ENCODE peak calls at places on chromosomes 1 and 21, in ten cellular contexts. H, V, W, A, S, B, Y, T, N and X are unnamed samples. For H3K4me1, the result is how much of the 10 kb centered on the place peaks cover.

GRCh38 chr1:178792394-178792793 is 67.3 kb downstream of the RALGPS2 start:
- DNase-seq in H (no peak), V (no peak), W (no peak), A (no peak), S (no peak), B (no peak), Y (no peak), T (no peak), N (no peak), X (no peak)

GRCh38 chr1:109632671-109633346 is 13.2 kb downstream of the AMPD2 start:
- DNase-seq in H (no peak), V (peak), W (no peak), A (no peak), S (no peak), B (no peak), Y (peak), T (no peak), N (no peak), X (peak)

GRCh38 chr1:100131623-100132022 is 1.1 kb downstream of the SASS6 start:
- DNase-seq in H (no peak), V (no peak), W (no peak), A (no peak), S (no peak), B (no peak), Y (no peak), T (no peak), N (no peak), X (no peak)

GRCh38 chr1:35885961-35886558 is 3.1 kb downstream of the AGO1 start:
- DNase-seq in H (no peak), V (no peak), W (peak), A (no peak), S (no peak), B (peak), Y (no peak), T (no peak), N (peak), X (no peak)

GRCh38 chr1:169018751-169019150 is 87.7 kb upstream of the ATP1B1 start:
- DNase-seq in H (no peak), V (no peak), W (no peak), A (no peak), S (no peak), B (no peak), Y (peak), T (no peak), N (no peak), X (no peak)

GRCh38 chr1:26360051-26360806 is 6.3 kb upstream of the CRYBG2 start:
- DNase-seq in H (no peak), V (no peak), W (no peak), A (no peak), S (no peak), B (no peak), Y (peak), T (peak), N (peak), X (no peak)

GRCh38 chr1:191498318-191498717 is 659.9 kb upstream of the RGS18 start:
- DNase-seq in H (no peak), V (no peak), W (no peak), A (no peak), S (no peak), B (peak), Y (no peak), T (no peak), N (no peak), X (no peak)

GRCh38 chr21:25837545-25838263 is 102.9 kb downstream of the GABPA start:
- DNase-seq in H (no peak), V (no peak), W (no peak), A (no peak), S (no peak), B (no peak), Y (no peak), T (no peak), N (no peak), X (no peak)

GRCh38 chr1:15116966-15117365 is 36.6 kb upstream of the TMEM51 start:
- DNase-seq in H (no peak), V (no peak), W (no peak), A (no peak), S (no peak), B (no peak), Y (no peak), T (no peak), N (no peak), X (peak)

GRCh38 chr1:55374801-55375616 is 159.8 kb upstream of the USP24 start:
- DNase-seq in H (no peak), V (no peak), W (no peak), A (no peak), S (no peak), B (no peak), Y (peak), T (peak), N (no peak), X (no peak)

GRCh38 chr1:84918706-84919105 is 25.7 kb upstream of the LPAR3 start:
- DNase-seq in H (no peak), V (no peak), W (no peak), A (no peak), S (no peak), B (no peak), Y (no peak), T (no peak), N (no peak), X (no peak)

GRCh38 chr1:45263132-45263531 is 56.7 kb upstream of the ZSWIM5 start:
- DNase-seq in H (no peak), V (no peak), W (no peak), A (no peak), S (no peak), B (no peak), Y (no peak), T (no peak), N (no peak), X (no peak)

GRCh38 chr1:53680868-53681267 is 58.1 kb downstream of the GLIS1 start:
- DNase-seq in H (no peak), V (no peak), W (no peak), A (no peak), S (no peak), B (no peak), Y (no peak), T (no peak), N (no peak), X (no peak)

GRCh38 chr1:156551866-156552265 is 20.5 kb downstream of the IQGAP3 start:
- DNase-seq in H (no peak), V (no peak), W (no peak), A (peak), S (no peak), B (no peak), Y (no peak), T (peak), N (no peak), X (no peak)

GRCh38 chr1:6012529-6013318 is 20.5 kb upstream of the NPHP4 start:
- DNase-seq in H (no peak), V (no peak), W (no peak), A (no peak), S (no peak), B (no peak), Y (no peak), T (no peak), N (no peak), X (no peak)

GRCh38 chr1:39657923-39658485 is 13.9 kb downstream of the NT5C1A start:
- DNase-seq in H (no peak), V (peak), W (peak), A (peak), S (no peak), B (peak), Y (peak), T (no peak), N (peak), X (peak)

GRCh38 chr1:1574721-1575537 is at the start of gene SSU72:
- DNase-seq in H (peak), V (peak), W (peak), A (peak), S (peak), B (peak), Y (peak), T (peak), N (peak), X (peak)

GRCh38 chr1:87806377-87807094 is 477.9 kb downstream of the LMO4 start:
- DNase-seq in H (no peak), V (no peak), W (no peak), A (no peak), S (no peak), B (no peak), Y (no peak), T (no peak), N (no peak), X (no peak)

GRCh38 chr1:109482796-109483638 is 688 bp upstream of the ATXN7L2 start:
- DNase-seq in H (peak), V (no peak), W (no peak), A (no peak), S (no peak), B (peak), Y (no peak), T (peak), N (peak), X (no peak)

GRCh38 chr1:25080294-25081209 is 150.5 kb upstream of the RUNX3 start:
- DNase-seq in H (no peak), V (no peak), W (no peak), A (peak), S (no peak), B (peak), Y (no peak), T (peak), N (no peak), X (no peak)

GRCh38 chr1:118987431-118988185 is 535 bp downstream of the TBX15 start:
- DNase-seq in H (no peak), V (no peak), W (no peak), A (no peak), S (no peak), B (no peak), Y (no peak), T (no peak), N (peak), X (no peak)

GRCh38 chr1:177848577-177848976 is 121.3 kb downstream of the SEC16B start:
- DNase-seq in H (no peak), V (no peak), W (no peak), A (no peak), S (no peak), B (no peak), Y (no peak), T (no peak), N (no peak), X (no peak)

GRCh38 chr1:25580933-25581332 is 35.7 kb upstream of the MAN1C1 start:
- DNase-seq in H (no peak), V (no peak), W (no peak), A (no peak), S (no peak), B (no peak), Y (no peak), T (no peak), N (peak), X (no peak)

GRCh38 chr1:33897092-33897725 is 33.3 kb downstream of the HMGB4 start:
- DNase-seq in H (no peak), V (no peak), W (no peak), A (no peak), S (no peak), B (no peak), Y (no peak), T (no peak), N (no peak), X (no peak)

GRCh38 chr1:33902486-33903209 is 38.8 kb downstream of the HMGB4 start:
- DNase-seq in H (no peak), V (no peak), W (no peak), A (no peak), S (no peak), B (peak), Y (no peak), T (no peak), N (no peak), X (no peak)

GRCh38 chr1:33899746-33900145 is 35.9 kb downstream of the HMGB4 start:
- DNase-seq in H (no peak), V (no peak), W (no peak), A (no peak), S (no peak), B (no peak), Y (no peak), T (no peak), N (no peak), X (no peak)

GRCh38 chr1:33895396-33895795 is 31.5 kb downstream of the HMGB4 start:
- DNase-seq in H (no peak), V (no peak), W (no peak), A (no peak), S (no peak), B (no peak), Y (no peak), T (no peak), N (no peak), X (no peak)

DNA sequence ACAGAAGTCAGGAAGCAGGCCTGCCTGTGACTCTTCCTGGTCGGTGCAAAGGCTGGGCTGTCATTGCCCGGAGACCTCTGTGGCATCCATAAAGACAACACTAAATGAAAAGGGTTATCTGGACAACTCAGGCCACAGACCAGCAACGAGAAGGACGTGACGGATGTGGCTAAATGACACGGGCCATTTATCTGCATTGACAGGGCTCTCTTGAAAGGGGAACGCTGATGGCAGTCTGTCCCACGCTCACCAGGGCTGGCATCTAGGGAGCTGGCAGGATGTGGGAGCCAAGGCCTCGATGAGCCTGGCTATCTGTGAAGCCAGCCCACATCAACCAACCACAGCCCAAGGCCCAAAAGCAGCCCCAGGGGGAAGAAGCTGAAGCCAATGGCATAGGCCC is 35.1 kb downstream of the HMGB4 start:
- DNase-seq in H (no peak), V (no peak), W (no peak), A (no peak), S (no peak), B (no peak), Y (no peak), T (no peak), N (no peak), X (no peak)
- TF ChIP-seq POLR2AphosphoS5 in H (no peak), V (no peak), W (no peak), A (no peak), S (no peak), B (no peak), Y (no peak), T (no peak), N (no peak), X (no peak)

GRCh38 chr1:113875714-113876113 is 4.2 kb upstream of the PTPN22 start:
- DNase-seq in H (no peak), V (no peak), W (no peak), A (no peak), S (no peak), B (no peak), Y (no peak), T (no peak), N (no peak), X (no peak)

GRCh38 chr1:113876181-113876580 is 4.7 kb upstream of the PTPN22 start:
- DNase-seq in H (no peak), V (no peak), W (no peak), A (no peak), S (no peak), B (no peak), Y (no peak), T (no peak), N (no peak), X (no peak)

GRCh38 chr1:113871597-113872113 is at the start of gene PTPN22:
- DNase-seq in H (no peak), V (peak), W (no peak), A (no peak), S (peak), B (no peak), Y (peak), T (no peak), N (no peak), X (peak)

GRCh38 chr1:113872219-113872934 is 865 bp upstream of the PTPN22 start:
- DNase-seq in H (no peak), V (no peak), W (no peak), A (no peak), S (no peak), B (no peak), Y (no peak), T (no peak), N (no peak), X (no peak)

GRCh38 chr1:113874017-113874879 is 2.7 kb upstream of the PTPN22 start:
- DNase-seq in H (no peak), V (no peak), W (no peak), A (peak), S (no peak), B (peak), Y (peak), T (no peak), N (peak), X (no peak)
- H3K4me1 ChIP-seq in H (under half), V (under half), W (under half), A (under half), S (under half), B (under half), Y (under half), T (under half), N (under half), X (under half)

GRCh38 chr1:9145021-9145668 is 16.2 kb upstream of the GPR157 start:
- DNase-seq in H (no peak), V (peak), W (no peak), A (peak), S (no peak), B (peak), Y (no peak), T (no peak), N (no peak), X (no peak)

GRCh38 chr1:9145714-9146113 is 16.8 kb upstream of the GPR157 start:
- DNase-seq in H (no peak), V (no peak), W (no peak), A (no peak), S (no peak), B (no peak), Y (no peak), T (no peak), N (no peak), X (no peak)

GRCh38 chr1:9146156-9146555 is 17.3 kb upstream of the GPR157 start:
- DNase-seq in H (no peak), V (no peak), W (no peak), A (no peak), S (no peak), B (no peak), Y (no peak), T (no peak), N (no peak), X (no peak)

GRCh38 chr1:9149151-9149550 is 20.2 kb upstream of the GPR157 start:
- DNase-seq in H (no peak), V (no peak), W (no peak), A (no peak), S (no peak), B (no peak), Y (no peak), T (no peak), N (no peak), X (no peak)

GRCh38 chr1:9143250-9143649 is 14.3 kb upstream of the GPR157 start:
- DNase-seq in H (no peak), V (no peak), W (no peak), A (no peak), S (peak), B (no peak), Y (no peak), T (no peak), N (no peak), X (no peak)
- TF ChIP-seq POLR2AphosphoS5 in H (no peak), V (no peak), W (no peak), A (no peak), S (no peak), B (no peak), Y (no peak), T (no peak), N (no peak), X (no peak)

GRCh38 chr1:235090406-235091069 is 38.1 kb downstream of the TOMM20 start:
- DNase-seq in H (peak), V (no peak), W (peak), A (no peak), S (no peak), B (no peak), Y (no peak), T (peak), N (peak), X (no peak)
- H3K4me1 ChIP-seq in H (under half), V (under half), W (under half), A (under half), S (under half), B (under half), Y (under half), T (under half), N (under half), X (under half)

DNA sequence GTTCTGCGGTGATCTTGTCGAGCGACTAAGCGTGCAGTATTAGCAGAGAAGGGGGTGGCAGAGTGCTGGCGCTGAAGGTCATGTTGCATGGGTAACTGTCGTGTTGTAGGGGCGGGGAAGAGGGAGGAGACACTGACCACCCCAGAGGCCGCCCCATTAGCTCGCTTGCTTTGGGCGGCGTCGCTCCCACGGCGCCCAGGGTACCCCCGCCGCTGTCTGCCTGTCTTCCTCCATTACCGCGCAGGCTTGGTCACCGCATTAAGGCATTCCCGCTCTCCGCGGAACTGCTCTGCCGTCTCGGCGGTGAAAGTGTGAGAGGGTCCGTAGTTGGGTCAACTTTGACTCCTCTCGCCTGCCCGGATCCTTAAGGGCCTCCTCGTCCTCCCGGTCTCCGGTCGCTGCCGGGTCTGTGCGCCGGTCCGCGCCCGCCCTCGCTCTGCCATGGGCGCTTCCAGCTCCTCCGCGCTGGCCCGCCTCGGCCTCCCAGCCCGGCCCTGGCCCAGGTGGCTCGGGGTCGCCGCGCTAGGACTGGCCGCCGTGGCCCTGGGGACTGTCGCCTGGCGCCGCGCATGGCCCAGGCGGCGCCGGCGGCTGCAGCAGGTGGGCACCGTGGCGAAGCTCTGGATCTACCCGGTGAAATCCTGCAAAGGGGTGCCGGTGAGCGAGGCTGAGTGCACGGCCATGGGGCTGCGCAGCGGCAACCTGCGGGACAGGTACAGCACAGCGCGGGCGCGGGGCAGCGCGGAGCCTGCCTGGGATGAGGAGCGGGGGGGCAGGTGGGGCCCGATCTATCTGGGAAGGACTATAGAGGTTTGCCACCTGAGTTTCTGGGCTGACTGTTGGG is at the start of gene MTARC2:
- DNase-seq in H (peak), V (peak), W (peak), A (peak), S (peak), B (no peak), Y (peak), T (peak), N (peak), X (peak)
- TF ChIP-seq POLR2AphosphoS5 in H (no peak), V (peak), W (peak), A (peak), S (peak), B (no peak), Y (peak), T (peak), N (peak), X (peak)